ENCODE peak calls at places on chromosomes 13 and 19, in nine cellular contexts. Z, P, B, L, N, A, V, M and E are unnamed samples.

GRCh38 chr13:30983431-30983830 is 51.0 kb downstream of the TEX26 start:
- DNase-seq in A (no peak), N (no peak), L (no peak), Z (no peak), M (no peak), B (no peak), P (no peak), V (no peak), E (no peak)

GRCh38 chr19:54481326-54481930 is 8.3 kb upstream of the CDC42EP5 start:
- DNase-seq in P (peak; percentile 32), A (no peak), L (peak; percentile 40), V (no peak), N (no peak), B (no peak), M (no peak), Z (peak; percentile 33), E (no peak)

GRCh38 chr13:99281811-99282263 is 23.7 kb upstream of the GPR18 start:
- DNase-seq in V (no peak), Z (no peak), N (peak; percentile 78), P (no peak), A (no peak), L (peak; percentile 44), B (no peak), M (no peak), E (peak; percentile 51)

GRCh38 chr13:95146486-95146885 is 154.8 kb downstream of the ABCC4 start:
- DNase-seq in P (no peak), Z (no peak), A (no peak), B (no peak), M (no peak), V (no peak), L (no peak), N (no peak), E (no peak)

GRCh38 chr19:55179570-55180484 is at the start of gene SYT5:
- DNase-seq in A (no peak), N (no peak), M (no peak), Z (no peak), B (no peak), P (no peak), L (peak; percentile 43), V (no peak), E (peak; percentile 40)

GRCh38 chr19:5753743-5754142 is 30.8 kb downstream of the PRR22 start:
- DNase-seq in M (no peak), L (no peak), A (no peak), Z (no peak), B (no peak), P (no peak), N (no peak), V (no peak), E (no peak)

GRCh38 chr13:112692104-112692503 is 2.3 kb downstream of the ATP11A start:
- DNase-seq in B (no peak), M (no peak), P (no peak), N (no peak), L (no peak), V (no peak), Z (no peak), A (no peak), E (peak; percentile 16)

GRCh38 chr13:80458546-80458945 is 117.6 kb upstream of the SPRY2 start:
- DNase-seq in Z (no peak), P (no peak), B (no peak), N (no peak), M (no peak), A (no peak), V (no peak), L (no peak), E (no peak)

GRCh38 chr13:42113478-42113877 is 65.0 kb downstream of the DGKH start:
- DNase-seq in A (no peak), L (no peak), N (no peak), P (no peak), M (no peak), Z (no peak), B (no peak), V (no peak), E (no peak)

GRCh38 chr19:3338541-3339181 is 27.7 kb upstream of the NFIC start:
- DNase-seq in B (peak; percentile 49), A (no peak), V (peak; percentile 77), Z (no peak), L (no peak), N (peak; percentile 77), M (no peak), P (no peak), E (peak; percentile 87)

GRCh38 chr19:3336351-3336679 is 30.1 kb upstream of the NFIC start:
- DNase-seq in L (no peak), Z (no peak), B (no peak), P (no peak), M (no peak), A (no peak), V (no peak), N (no peak), E (no peak)

GRCh38 chr19:3333662-3334061 is 32.7 kb upstream of the NFIC start:
- DNase-seq in L (no peak), M (no peak), B (no peak), V (no peak), Z (no peak), P (no peak), A (no peak), N (no peak), E (no peak)

GRCh38 chr19:3335431-3336350 is 30.7 kb upstream of the NFIC start:
- DNase-seq in M (no peak), A (peak; percentile 65), P (no peak), N (peak; percentile 93), V (no peak), L (peak; percentile 55), B (no peak), Z (peak; percentile 57), E (peak; percentile 77)

GRCh38 chr19:3336680-3337523 is 29.5 kb upstream of the NFIC start:
- DNase-seq in L (peak; percentile 95), N (peak; percentile 99), Z (peak; percentile 48), V (peak; percentile 97), P (no peak), A (peak; percentile 95), M (no peak), B (peak; percentile 98), E (peak; percentile 97)
- H3K4me1 ChIP-seq in L (peaks cover 38% of the 10 kb centered on the region), N (peaks cover 64% of the 10 kb centered on the region), Z (peaks cover 24% of the 10 kb centered on the region), V (peaks cover 32% of the 10 kb centered on the region), P (peaks cover 20% of the 10 kb centered on the region), A (peaks cover 17% of the 10 kb centered on the region), M (peaks cover 68% of the 10 kb centered on the region), B (peaks cover 30% of the 10 kb centered on the region), E (peaks cover 51% of the 10 kb centered on the region)

DNA sequence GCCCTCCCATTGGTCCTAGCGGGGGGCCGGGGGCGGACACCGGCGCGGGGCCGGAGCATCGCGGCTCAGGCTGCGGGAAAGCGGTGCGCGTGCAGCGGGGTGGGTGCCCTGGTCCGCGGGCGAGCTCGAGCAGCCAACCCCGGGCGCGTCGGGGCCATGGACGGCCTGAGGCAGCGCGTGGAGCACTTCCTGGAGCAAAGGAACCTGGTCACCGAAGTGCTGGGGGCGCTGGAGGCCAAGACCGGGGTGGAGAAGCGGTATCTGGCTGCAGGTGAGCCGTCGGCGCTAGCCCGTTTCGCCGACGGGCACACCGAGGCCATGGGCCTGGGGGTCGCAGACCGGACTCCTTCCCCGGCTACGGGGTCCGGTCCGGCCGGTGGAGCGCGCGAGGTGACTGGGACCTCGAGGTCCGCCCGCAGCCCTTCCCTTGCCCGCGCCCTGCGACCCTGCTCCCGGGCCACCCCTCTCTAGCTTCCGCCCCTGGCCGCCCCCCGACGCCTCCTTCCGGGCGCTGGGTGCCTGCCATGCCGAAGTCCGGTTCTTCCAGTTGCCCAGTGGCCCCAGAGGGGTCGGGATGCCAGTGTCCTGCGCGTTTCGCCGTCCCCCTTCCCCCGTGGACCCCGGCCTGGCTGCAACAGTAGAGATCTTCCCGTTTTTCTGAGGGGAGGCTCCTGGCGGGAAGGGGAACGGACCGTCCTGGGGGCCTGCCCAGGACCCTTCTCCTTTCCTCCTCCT is at the start of gene REEP6:
- DNase-seq in A (no peak), P (no peak), L (no peak), Z (no peak), B (no peak), N (no peak), V (no peak), M (no peak), E (no peak)
- TF ChIP-seq POLR2A in A (no peak), P (peak; percentile 58), L (no peak), Z (no peak), B (peak; percentile 40), N (no peak), V (no peak), M (peak; percentile 52), E (no peak)

GRCh38 chr13:41017744-41018582 is 1.2 kb downstream of the ELF1 start:
- DNase-seq in M (no peak), A (no peak), P (no peak), B (no peak), L (no peak), N (no peak), Z (peak; percentile 19), V (no peak), E (no peak)
- H3K27ac ChIP-seq in M (peak overlapping the region; percentile 85), A (peak overlapping the region; percentile 74), P (peak overlapping the region; percentile 64), B (peak overlapping the region; percentile 90), L (peak overlapping the region; percentile 1), N (peak overlapping the region; percentile 45), Z (no peak overlapping the region), V (peak overlapping the region; percentile 90), E (peak overlapping the region; percentile 88)

DNA sequence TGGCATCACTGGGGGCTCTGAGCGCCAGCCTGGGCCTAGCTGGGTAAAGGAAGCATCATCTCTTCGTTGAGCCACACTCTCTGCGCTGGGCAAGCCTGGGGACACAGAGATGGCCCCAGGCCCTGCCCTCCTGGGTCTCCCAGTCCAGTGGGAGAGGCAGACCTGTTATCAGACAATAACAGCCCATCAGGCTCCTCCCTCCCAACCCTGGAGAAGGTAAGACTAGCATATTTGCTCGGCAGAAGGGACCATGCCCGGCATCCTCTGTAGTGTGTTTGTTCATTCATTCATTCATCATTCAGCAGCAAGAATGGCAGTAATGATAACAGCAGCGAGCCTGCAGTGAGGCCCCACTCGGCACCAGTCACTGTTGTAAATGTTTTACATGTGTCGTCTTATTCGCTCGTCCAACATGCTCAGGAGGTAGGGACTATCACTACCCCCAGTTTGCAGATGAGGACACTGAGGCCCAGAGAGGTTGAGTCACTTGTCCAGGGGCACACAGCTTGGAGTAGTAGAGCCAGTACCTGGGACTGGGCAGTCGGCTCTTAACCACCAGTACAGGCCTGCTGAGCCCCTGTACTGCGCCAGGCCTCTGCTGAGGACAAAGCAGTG is 33.2 kb downstream of the PAK4 start:
- DNase-seq in Z (no peak), M (no peak), L (no peak), P (no peak), A (no peak), V (no peak), B (no peak), N (no peak), E (no peak)
- H3K4me1 ChIP-seq in Z (peaks cover 26% of the 10 kb centered on the region), M (peaks cover 89% of the 10 kb centered on the region), L (peaks cover 29% of the 10 kb centered on the region), P (peaks cover 35% of the 10 kb centered on the region), A (peaks cover 25% of the 10 kb centered on the region), V (peaks cover 63% of the 10 kb centered on the region), B (peaks cover 63% of the 10 kb centered on the region), N (peaks cover 55% of the 10 kb centered on the region), E (peaks cover 97% of the 10 kb centered on the region)

GRCh38 chr19:13986348-13986904 is 19.7 kb downstream of the RFX1 start:
- DNase-seq in Z (peak; percentile 72), V (peak; percentile 68), N (peak; percentile 93), B (peak; percentile 42), P (no peak), M (peak; percentile 76), A (peak; percentile 77), L (peak; percentile 77), E (peak; percentile 82)
- TF ChIP-seq POLR2A in Z (no peak), V (no peak), N (no peak), B (peak; percentile 14), P (no peak), M (peak; percentile 56), A (no peak), L (no peak), E (no peak)

GRCh38 chr19:1016647-1017114 is 4.2 kb downstream of the TMEM259 start:
- DNase-seq in L (no peak), P (no peak), M (no peak), V (no peak), Z (peak; percentile 77), N (peak; percentile 75), B (no peak), A (no peak), E (no peak)
- H3K27ac ChIP-seq in L (no peak overlapping the region), P (peak overlapping the region; percentile 86), M (peak overlapping the region; percentile 96), V (no peak overlapping the region), Z (peak overlapping the region; percentile 12), N (peak overlapping the region; percentile 34), B (no peak overlapping the region), A (no peak overlapping the region), E (peak overlapping the region; percentile 96)